ENCODE peak calls at places on chromosome 13, in four cellular contexts. Y is activated CD4-positive, alpha-beta T cell treated with anti-CD3 and anti-CD28 coated beads, Interleukin-2, amount 50 U/mL, for 24 hours; G is AG08396; Z is neural crest cell. D is an unnamed sample.

GRCh38 chr13:30615851-30616311 is 1.8 kb upstream of the USPL1 start:
- DNase-seq in Y (peak; percentile 7), Z (no peak), G (peak; percentile 19), D (no peak)

GRCh38 chr13:29081036-29081435 is 260.9 kb downstream of the MTUS2 start:
- DNase-seq in G (no peak), Z (no peak), Y (no peak), D (no peak)

GRCh38 chr13:40377783-40378182 is 288.7 kb downstream of the FOXO1 start:
- DNase-seq in G (peak; percentile 65), Y (peak; percentile 48), Z (no peak), D (no peak)

GRCh38 chr13:64397699-64398098 is 2832.4 kb downstream of the PCDH9 start:
- DNase-seq in G (no peak), Y (no peak), Z (no peak), D (no peak)

GRCh38 chr13:69751259-69751658 is 356.4 kb upstream of the ATXN8OS start:
- DNase-seq in Y (no peak), Z (no peak), G (no peak), D (no peak)

GRCh38 chr13:32443111-32443510 is 15.2 kb upstream of the N4BP2L1 start:
- DNase-seq in Y (peak; percentile 13), G (no peak), Z (no peak), D (peak; percentile 30)

GRCh38 chr13:73286177-73286576 is 227.4 kb downstream of the KLF5 start:
- DNase-seq in Z (no peak), G (no peak), Y (no peak), D (no peak)

GRCh38 chr13:101785858-101786257 is 333.4 kb downstream of the ITGBL1 start:
- DNase-seq in G (peak; percentile 5), Z (peak; percentile 2), Y (no peak), D (peak; percentile 3)

GRCh38 chr13:40189426-40189825 is 477.0 kb downstream of the FOXO1 start:
- DNase-seq in Y (peak; percentile 29), G (no peak), Z (no peak), D (no peak)

GRCh38 chr13:44148159-44148929 is 225.3 kb upstream of the SERP2 start:
- DNase-seq in Y (no peak), Z (no peak), G (no peak), D (no peak)

GRCh38 chr13:113670541-113670940 is 3.5 kb downstream of the GRK1 start:
- DNase-seq in Y (no peak), G (no peak), Z (no peak), D (no peak)

GRCh38 chr13:73230714-73231113 is 171.9 kb downstream of the KLF5 start:
- DNase-seq in Z (no peak), G (no peak), Y (no peak), D (no peak)

GRCh38 chr13:99989376-99990044 is 7.9 kb downstream of the ZIC2 start:
- DNase-seq in G (no peak), Z (no peak), Y (no peak), D (no peak)

GRCh38 chr13:41565221-41565620 is 107.9 kb downstream of the RGCC start:
- DNase-seq in G (peak; percentile 76), Z (no peak), Y (no peak), D (no peak)

GRCh38 chr13:30698023-30698422 is 37.3 kb upstream of the ALOX5AP start:
- DNase-seq in Y (no peak), Z (no peak), G (no peak), D (no peak)

GRCh38 chr13:102856603-102857002 is 10.8 kb downstream of the ERCC5 start:
- DNase-seq in Y (no peak), Z (no peak), G (no peak), D (no peak)

GRCh38 chr13:114059946-114060860 is 72.2 kb downstream of the RASA3 start:
- DNase-seq in Z (no peak), G (no peak), Y (no peak), D (no peak)

GRCh38 chr13:111398715-111399299 is 78.4 kb downstream of the TEX29 start:
- DNase-seq in Z (no peak), Y (no peak), G (no peak), D (no peak)

GRCh38 chr13:93502071-93502470 is 275.5 kb downstream of the GPC6 start:
- DNase-seq in G (no peak), Y (no peak), Z (no peak), D (no peak)

GRCh38 chr13:50531917-50532899 is 311.3 kb downstream of the DLEU7 start:
- DNase-seq in Y (no peak), G (no peak), Z (no peak), D (no peak)

GRCh38 chr13:88932950-88933349 is 1261.8 kb downstream of the SLITRK5 start:
- DNase-seq in Y (no peak), Z (no peak), G (no peak), D (no peak)

GRCh38 chr13:25847635-25848616 is 203.9 kb downstream of the SHISA2 start:
- DNase-seq in G (no peak), Z (no peak), Y (no peak), D (no peak)

GRCh38 chr13:33284916-33285315 is 639 bp downstream of the STARD13 start:
- DNase-seq in Y (no peak), Z (no peak), G (no peak), D (no peak)

GRCh38 chr13:50543767-50544166 is 299.7 kb downstream of the DLEU7 start:
- DNase-seq in G (peak; percentile 45), Z (no peak), Y (no peak), D (no peak)

GRCh38 chr13:98741741-98742435 is 10.6 kb downstream of the SLC15A1 start:
- DNase-seq in G (peak; percentile 48), Z (no peak), Y (no peak), D (no peak)

GRCh38 chr13:34030782-34031181 is 212.8 kb downstream of the RFC3 start:
- DNase-seq in Y (no peak), Z (no peak), G (no peak), D (no peak)

GRCh38 chr13:77466757-77467156 is 68.7 kb upstream of the SCEL start:
- DNase-seq in Y (no peak), G (no peak), Z (no peak), D (no peak)

GRCh38 chr13:110124201-110124600 is 182.8 kb downstream of the COL4A1 start:
- DNase-seq in Y (no peak), G (no peak), Z (no peak), D (no peak)

GRCh38 chr13:65971541-65971940 is 1258.6 kb downstream of the PCDH9 start:
- DNase-seq in Z (no peak), G (no peak), Y (no peak), D (no peak)

GRCh38 chr13:102774210-102774560 is 599 bp upstream of the TEX30 start:
- DNase-seq in Z (no peak), G (no peak), Y (no peak), D (no peak)

GRCh38 chr13:107209811-107210210 is 641.9 kb upstream of the ARGLU1 start:
- DNase-seq in Z (no peak), G (no peak), Y (no peak), D (no peak)

GRCh38 chr13:76982051-76982450 is 9.8 kb upstream of the CLN5 start:
- DNase-seq in Y (no peak), Z (no peak), G (no peak), D (no peak)

GRCh38 chr13:45718063-45718462 is 15.9 kb downstream of the CBY2 start:
- DNase-seq in Y (no peak), Z (no peak), G (peak; percentile 40), D (no peak)

GRCh38 chr13:40874138-40874776 is 84.8 kb downstream of the SLC25A15 start:
- DNase-seq in Y (no peak), Z (no peak), G (no peak), D (peak; percentile 19)

GRCh38 chr13:38866649-38867048 is 124.0 kb downstream of the STOML3 start:
- DNase-seq in Y (no peak), Z (no peak), G (no peak), D (peak; percentile 70)

GRCh38 chr13:94550030-94550738 is 45.8 kb downstream of the TGDS start:
- DNase-seq in Y (no peak), Z (no peak), G (no peak), D (no peak)

GRCh38 chr13:40271931-40272775 is 394.3 kb downstream of the FOXO1 start:
- DNase-seq in Z (no peak), G (peak; percentile 50), Y (peak; percentile 46), D (peak; percentile 71)

D was measured in T47D.